ENCODE peak calls at places on chromosomes 16 and 17, in five cellular contexts. N, F, E, I and C are unnamed samples.

GRCh38 chr16:85752511-85753420 is 1.9 kb upstream of the C16orf74 start:
- DNase-seq in N (peak; percentile 25), F (peak; percentile 42), E (peak; percentile 64), I (peak; percentile 66), C (no peak)

GRCh38 chr17:40399185-40399584 is 18.5 kb downstream of the TOP2A start:
- DNase-seq in N (peak; percentile 52), F (no peak), E (no peak), I (no peak), C (peak; percentile 34)

GRCh38 chr16:2019500-2019899 is at the start of gene NPW:
- DNase-seq in N (no peak), F (no peak), E (no peak), I (no peak), C (no peak)

GRCh38 chr16:48075398-48075797 is 80.4 kb downstream of the ABCC12 start:
- DNase-seq in N (peak; percentile 82), F (no peak), E (no peak), I (no peak), C (no peak)

GRCh38 chr16:55138298-55138697 is 185.7 kb upstream of the IRX6 start:
- DNase-seq in N (no peak), F (no peak), E (no peak), I (no peak), C (no peak)

GRCh38 chr17:58710948-58711552 is 18.6 kb downstream of the RAD51C start:
- DNase-seq in N (peak; percentile 41), F (peak; percentile 42), E (no peak), I (no peak), C (peak; percentile 12)

GRCh38 chr17:59423903-59424302 is 92.4 kb downstream of the YPEL2 start:
- DNase-seq in N (no peak), F (no peak), E (no peak), I (no peak), C (no peak)

GRCh38 chr17:49851387-49852291 is 3.8 kb upstream of the TAC4 start:
- DNase-seq in N (peak; percentile 65), F (peak; percentile 92), E (peak; percentile 40), I (peak; percentile 81), C (peak; percentile 48)

GRCh38 chr16:57379579-57379978 is 7.3 kb downstream of the CX3CL1 start:
- DNase-seq in N (no peak), F (no peak), E (no peak), I (no peak), C (no peak)

GRCh38 chr17:58281511-58282011 is 826 bp upstream of the MPO start:
- DNase-seq in N (no peak), F (no peak), E (no peak), I (no peak), C (no peak)

GRCh38 chr17:77857613-77858012 is 100.9 kb upstream of the TNRC6C start:
- DNase-seq in N (peak; percentile 28), F (no peak), E (no peak), I (no peak), C (no peak)

GRCh38 chr17:74742153-74742515 is 5.1 kb downstream of the RAB37 start:
- DNase-seq in N (no peak), F (no peak), E (no peak), I (no peak), C (no peak)

GRCh38 chr17:3826191-3826590 is 19.9 kb downstream of the NCBP3 start:
- DNase-seq in N (peak; percentile 26), F (no peak), E (no peak), I (no peak), C (no peak)

GRCh38 chr16:83308414-83308813 is 499.4 kb upstream of the HSBP1 start:
- DNase-seq in N (peak; percentile 8), F (no peak), E (no peak), I (no peak), C (no peak)

GRCh38 chr16:53816211-53816610 is 112.3 kb downstream of the FTO start:
- DNase-seq in N (no peak), F (no peak), E (peak; percentile 64), I (no peak), C (no peak)

GRCh38 chr16:73068546-73069401 is 20.8 kb upstream of the ZFHX3 start:
- DNase-seq in N (peak; percentile 98), F (no peak), E (no peak), I (no peak), C (peak; percentile 59)

GRCh38 chr16:64362193-64362592 is 759.7 kb downstream of the CDH11 start:
- DNase-seq in N (peak; percentile 59), F (no peak), E (no peak), I (no peak), C (no peak)

GRCh38 chr17:38617074-38617860 is 11.5 kb upstream of the SRCIN1 start:
- DNase-seq in N (no peak), F (no peak), E (no peak), I (no peak), C (no peak)

GRCh38 chr17:4448197-4448980 is 14.6 kb downstream of the SPNS3 start:
- DNase-seq in N (no peak), F (no peak), E (no peak), I (no peak), C (no peak)

GRCh38 chr17:83195330-83196087 is 116.1 kb downstream of the METRNL start:
- DNase-seq in N (peak; percentile 38), F (no peak), E (peak; percentile 83), I (no peak), C (peak; percentile 52)

GRCh38 chr17:37358098-37358829 is 17.5 kb upstream of the C17orf78 start:
- DNase-seq in N (peak; percentile 70), F (peak; percentile 65), E (peak; percentile 32), I (peak; percentile 76), C (no peak)

DNA sequence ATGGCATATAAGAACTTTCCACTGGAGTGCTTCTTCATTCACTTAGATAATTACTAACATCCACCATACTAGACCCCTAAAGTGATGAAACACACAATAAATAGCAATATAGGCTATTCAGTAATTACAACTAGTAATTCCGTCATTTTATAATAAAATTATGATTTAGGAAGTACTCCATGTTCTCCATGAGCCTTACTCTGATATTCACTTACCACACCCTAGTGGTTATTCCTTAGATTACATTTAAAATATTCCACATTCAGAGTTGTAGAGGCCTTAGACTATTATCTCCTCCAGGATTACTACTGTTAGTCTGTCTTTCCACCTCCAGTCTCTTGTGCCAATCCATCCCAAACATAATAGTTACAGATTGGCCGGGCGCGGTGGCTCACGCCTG is 62.4 kb downstream of the STH start:
- DNase-seq in N (no peak), F (no peak), E (no peak), I (no peak), C (no peak)
- TF ChIP-seq CTCF in N (no peak), F (peak; percentile 62), E (peak; percentile 21), I (peak; percentile 55), C (peak; percentile 15)

GRCh38 chr16:66025751-66026150 is 340.7 kb upstream of the CDH5 start:
- DNase-seq in N (no peak), F (no peak), E (no peak), I (no peak), C (no peak)

GRCh38 chr16:66030036-66030435 is 336.5 kb upstream of the CDH5 start:
- DNase-seq in N (peak; percentile 82), F (no peak), E (no peak), I (no peak), C (no peak)

GRCh38 chr16:66026931-66027330 is 339.6 kb upstream of the CDH5 start:
- DNase-seq in N (no peak), F (no peak), E (no peak), I (no peak), C (no peak)

GRCh38 chr16:66028505-66029216 is 337.8 kb upstream of the CDH5 start:
- DNase-seq in N (peak; percentile 88), F (no peak), E (no peak), I (no peak), C (peak; percentile 32)

DNA sequence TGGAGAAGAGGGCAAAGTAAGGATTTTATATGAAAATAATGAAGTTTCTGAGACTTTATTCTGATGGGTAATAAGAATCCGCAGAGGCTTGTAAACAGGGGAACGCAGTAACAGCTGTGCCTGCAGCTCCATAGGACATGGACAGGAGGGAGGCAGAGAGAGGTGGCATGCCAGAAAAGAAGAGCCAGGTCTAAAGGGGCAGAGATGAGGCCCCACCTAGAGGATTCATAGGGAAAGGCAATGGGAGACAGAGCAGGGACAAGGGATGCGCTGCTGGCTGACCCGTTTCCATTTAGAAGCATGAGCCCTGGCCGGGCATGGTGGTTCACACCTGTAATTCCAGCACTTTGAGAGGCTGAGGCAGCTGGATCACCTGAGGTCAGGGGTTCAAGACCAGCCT is 340.3 kb upstream of the CDH5 start:
- DNase-seq in N (no peak), F (no peak), E (no peak), I (no peak), C (no peak)
- TF ChIP-seq CTCF in N (no peak), F (no peak), E (peak; percentile 11), I (no peak), C (peak; percentile 37)

GRCh38 chr16:82061861-82062525 is 26.9 kb downstream of the HSD17B2 start:
- DNase-seq in N (peak; percentile 43), F (peak; percentile 10), E (no peak), I (no peak), C (no peak)
- TF ChIP-seq CTCF in N (peak; percentile 35), F (peak; percentile 57), E (no peak), I (no peak), C (peak; percentile 27)

GRCh38 chr17:48550313-48551205 is 5.7 kb upstream of the HOXB2 start:
- DNase-seq in N (peak; percentile 41), F (no peak), E (no peak), I (no peak), C (no peak)
- TF ChIP-seq CTCF in N (peak; percentile 27), F (peak; percentile 56), E (no peak), I (peak; percentile 39), C (no peak)

GRCh38 chr16:30802971-30803370 is 16.0 kb upstream of the ZNF629 start:
- DNase-seq in N (no peak), F (no peak), E (no peak), I (no peak), C (no peak)
- TF ChIP-seq CTCF in N (no peak), F (no peak), E (no peak), I (no peak), C (no peak)

GRCh38 chr16:30445408-30446202 is at the start of gene SEPHS2:
- DNase-seq in N (peak; percentile 98), F (peak; percentile 90), E (peak; percentile 97), I (peak; percentile 97), C (peak; percentile 95)
- TF ChIP-seq CTCF in N (peak; percentile 40), F (peak; percentile 34), E (peak; percentile 35), I (peak; percentile 1), C (peak; percentile 53)